ENCODE peak calls at places on chromosomes 11 and 22, in seven cellular contexts. I is HepG2, J is HCT116, B is sigmoid colon, O is stomach, L is breast epithelium, U is H1. S is an unnamed sample.

GRCh38 chr11:126104420-126104819 is 41.8 kb upstream of the CDON start:
- DNase-seq in U (peak), J (no peak), O (no peak), I (no peak), L (no peak), B (no peak), S (no peak)

GRCh38 chr11:78406568-78407196 is 10.9 kb downstream of the GAB2 start:
- DNase-seq in L (no peak), J (no peak), I (no peak), B (no peak), U (no peak), O (no peak), S (no peak)

GRCh38 chr22:49055406-49055805 is 772.3 kb downstream of the BRD1 start:
- DNase-seq in L (no peak), J (no peak), U (no peak), O (no peak), I (no peak), B (peak), S (no peak)

GRCh38 chr11:122743949-122744876 is 88.7 kb downstream of the UBASH3B start:
- DNase-seq in I (no peak), J (no peak), U (no peak), O (peak), L (no peak), B (peak), S (no peak)

GRCh38 chr11:121596195-121597145 is 143.7 kb upstream of the SORL1-AS1 start:
- DNase-seq in U (no peak), J (no peak), I (no peak), L (no peak), O (no peak), B (no peak), S (no peak)

GRCh38 chr11:131248588-131248987 is 121.8 kb upstream of the NTM start:
- DNase-seq in O (no peak), U (peak), L (no peak), I (no peak), B (no peak), J (no peak), S (no peak)

GRCh38 chr11:108032800-108033199 is 24.1 kb downstream of the CUL5 start:
- DNase-seq in L (no peak), I (no peak), U (no peak), O (no peak), J (no peak), B (no peak), S (no peak)

GRCh38 chr11:34052608-34053160 is 1.2 kb downstream of the CAPRIN1 start:
- DNase-seq in L (no peak), J (no peak), B (peak), U (peak), O (peak), I (no peak), S (no peak)

GRCh38 chr22:29302681-29303465 is 3.6 kb upstream of the GAS2L1 start:
- DNase-seq in O (peak), U (peak), I (no peak), B (no peak), L (no peak), J (no peak), S (no peak)

GRCh38 chr22:24725736-24726135 is 48.8 kb downstream of the PIWIL3 start:
- DNase-seq in U (no peak), J (no peak), B (no peak), L (no peak), I (no peak), O (no peak), S (no peak)

GRCh38 chr11:122342089-122342749 is 226.2 kb upstream of the BLID start:
- DNase-seq in I (no peak), U (no peak), L (no peak), B (no peak), J (peak), O (no peak), S (no peak)

GRCh38 chr11:101661559-101661958 is 77.8 kb upstream of the TRPC6 start:
- DNase-seq in O (no peak), B (no peak), U (no peak), J (no peak), I (no peak), L (no peak), S (no peak)

GRCh38 chr11:113859665-113860064 is 15.7 kb downstream of the USP28 start:
- DNase-seq in B (no peak), O (no peak), U (no peak), J (no peak), L (no peak), I (no peak), S (no peak)

GRCh38 chr22:35618427-35619223 is 1.5 kb upstream of the MB start:
- DNase-seq in I (no peak), U (no peak), O (no peak), B (no peak), J (no peak), L (no peak), S (no peak)

GRCh38 chr22:41239443-41240128 is 1.1 kb downstream of the CHADL start:
- DNase-seq in O (no peak), B (no peak), I (no peak), J (no peak), L (no peak), U (no peak), S (no peak)

GRCh38 chr22:39522567-39523300 is 2.4 kb downstream of the ATF4 start:
- DNase-seq in J (no peak), B (peak), L (no peak), I (no peak), U (no peak), O (peak), S (no peak)

GRCh38 chr11:45266693-45267451 is 19.3 kb downstream of the SYT13 start:
- DNase-seq in U (peak), J (no peak), B (no peak), L (no peak), I (peak), O (no peak), S (no peak)

GRCh38 chr11:94815705-94816344 is 47.7 kb downstream of the AMOTL1 start:
- DNase-seq in I (no peak), L (no peak), J (peak), B (no peak), O (no peak), U (no peak), S (no peak)

GRCh38 chr11:10490398-10491232 is 35.6 kb downstream of the AMPD3 start:
- DNase-seq in U (no peak), B (peak), J (peak), L (peak), O (peak), I (peak), S (no peak)

GRCh38 chr11:130609121-130610035 is 160.9 kb downstream of the ADAMTS15 start:
- DNase-seq in L (no peak), O (peak), J (no peak), I (no peak), U (no peak), B (peak), S (no peak)

GRCh38 chr11:24351179-24351578 is 145.7 kb upstream of the LUZP2 start:
- DNase-seq in J (no peak), O (no peak), B (no peak), I (no peak), U (no peak), L (no peak), S (no peak)

GRCh38 chr11:11179239-11179638 is 173.8 kb downstream of the CSNK2A3 start:
- DNase-seq in L (no peak), I (no peak), O (no peak), B (no peak), J (peak), U (no peak), S (no peak)

GRCh38 chr11:74849525-74850391 is 99.1 kb downstream of the XRRA1 start:
- DNase-seq in U (peak), O (no peak), L (no peak), J (no peak), I (peak), B (no peak), S (no peak)

GRCh38 chr11:5288912-5289525 is 12.7 kb downstream of the OR51B4 start:
- DNase-seq in U (no peak), I (no peak), O (no peak), B (no peak), J (no peak), L (no peak), S (no peak)

GRCh38 chr11:2708757-2709281 is 9.0 kb upstream of the KCNQ1OT1 start:
- DNase-seq in O (no peak), J (no peak), I (no peak), U (no peak), L (no peak), B (peak), S (no peak)

GRCh38 chr11:70503201-70503877 is 105.0 kb downstream of the CTTN start:
- DNase-seq in O (no peak), L (no peak), U (no peak), I (no peak), B (peak), J (no peak), S (no peak)

GRCh38 chr11:102704841-102705240 is 728 bp downstream of the MMP27 start:
- DNase-seq in O (no peak), L (no peak), J (no peak), I (no peak), B (no peak), U (no peak), S (no peak)

GRCh38 chr22:37333724-37334460 is 51.6 kb downstream of the CYTH4 start:
- DNase-seq in B (no peak), I (no peak), O (no peak), L (no peak), J (no peak), U (no peak), S (no peak)
- H3K4me3 ChIP-seq in B (no peak), I (no peak), O (no peak), L (no peak), J (no peak), U (peak), S (no peak)

DNA sequence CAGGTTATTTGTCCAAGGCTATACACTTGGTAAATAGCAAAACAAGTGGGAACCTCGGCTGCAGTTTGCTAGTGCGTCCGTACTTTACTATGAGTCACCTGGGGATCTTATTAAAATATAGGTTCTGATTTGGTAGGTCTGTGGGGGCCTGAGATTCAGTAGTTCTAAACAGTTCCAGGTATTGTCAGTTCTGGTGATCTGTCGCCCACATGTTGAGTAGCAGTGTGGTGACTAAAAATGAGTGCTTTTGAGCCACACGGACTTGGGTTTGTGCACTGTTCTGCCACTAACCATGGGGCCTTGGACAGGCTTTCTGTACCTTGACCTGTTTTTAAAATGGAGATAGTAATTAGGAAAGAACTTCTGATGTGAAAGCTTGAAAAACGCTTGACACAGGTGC is 15.7 kb downstream of the FBXO7 start:
- DNase-seq in I (no peak), U (no peak), B (no peak), L (no peak), J (no peak), O (no peak), S (no peak)
- TF ChIP-seq POLR2AphosphoS5 in I (no peak), U (no peak), B (no peak), L (no peak), J (no peak), O (no peak), S (no peak)

GRCh38 chr11:118274184-118274583 is 10.1 kb upstream of the MPZL2 start:
- DNase-seq in J (no peak), B (no peak), L (no peak), I (no peak), O (no peak), U (no peak), S (no peak)
- H3K27ac ChIP-seq in J (no peak), B (no peak), L (peak), I (no peak), O (peak), U (no peak), S (no peak)

GRCh38 chr11:118623291-118623655 is 15.9 kb downstream of the PHLDB1 start:
- DNase-seq in B (no peak), U (no peak), O (no peak), L (peak), J (no peak), I (peak), S (no peak)
- H3K4me3 ChIP-seq in B (no peak), U (no peak), O (no peak), L (no peak), J (peak), I (peak), S (no peak)

DNA sequence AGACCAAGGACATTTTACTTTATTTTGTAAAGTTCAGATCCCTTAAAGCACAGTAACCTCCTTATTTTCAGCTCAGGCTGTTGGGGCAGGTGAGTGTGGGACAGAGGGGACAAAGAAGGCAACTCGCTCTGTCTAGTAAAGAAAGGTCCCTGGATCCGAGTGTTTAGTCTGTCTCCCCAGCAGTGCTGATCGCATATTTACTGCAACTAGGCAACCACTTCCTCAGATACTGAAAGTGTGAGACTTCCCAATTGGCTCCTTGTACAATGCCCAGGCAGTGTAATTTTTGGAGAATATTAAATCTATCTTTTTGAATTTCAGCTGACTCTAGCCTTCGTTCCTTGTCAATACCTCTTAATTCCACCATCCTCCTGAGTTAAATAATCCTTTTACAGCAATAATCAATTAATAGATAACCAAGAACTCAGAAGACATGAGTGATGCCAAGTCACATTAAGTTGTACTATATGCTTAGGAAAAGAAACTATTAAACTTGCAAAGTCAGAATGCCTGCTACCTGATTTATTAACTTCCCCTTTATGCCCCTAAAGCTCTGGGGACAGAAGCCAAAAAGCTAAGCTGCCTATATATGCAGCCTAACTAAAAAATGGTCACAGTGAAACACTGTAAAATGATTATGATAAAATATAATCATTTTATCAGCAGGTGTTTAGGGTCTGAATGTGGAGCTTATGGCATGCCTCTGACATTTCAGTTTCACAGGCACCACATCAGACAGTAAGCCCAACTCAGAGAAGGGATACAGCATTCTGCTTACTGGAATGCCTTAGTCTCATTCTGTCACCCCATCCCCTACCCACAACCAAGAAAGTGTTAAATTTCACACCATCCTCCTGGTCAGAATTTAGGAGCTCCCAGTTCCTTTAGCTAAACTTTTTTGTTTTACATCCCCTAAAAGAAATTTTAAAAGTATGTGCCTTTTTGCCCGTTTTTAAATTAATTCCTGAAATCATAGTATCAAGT is 138.7 kb downstream of the TRIM44 start:
- DNase-seq in I (no peak), U (no peak), J (no peak), O (no peak), B (no peak), L (no peak), S (no peak)
- TF ChIP-seq POLR2AphosphoS5 in I (no peak), U (no peak), J (no peak), O (no peak), B (no peak), L (no peak), S (no peak)

DNA sequence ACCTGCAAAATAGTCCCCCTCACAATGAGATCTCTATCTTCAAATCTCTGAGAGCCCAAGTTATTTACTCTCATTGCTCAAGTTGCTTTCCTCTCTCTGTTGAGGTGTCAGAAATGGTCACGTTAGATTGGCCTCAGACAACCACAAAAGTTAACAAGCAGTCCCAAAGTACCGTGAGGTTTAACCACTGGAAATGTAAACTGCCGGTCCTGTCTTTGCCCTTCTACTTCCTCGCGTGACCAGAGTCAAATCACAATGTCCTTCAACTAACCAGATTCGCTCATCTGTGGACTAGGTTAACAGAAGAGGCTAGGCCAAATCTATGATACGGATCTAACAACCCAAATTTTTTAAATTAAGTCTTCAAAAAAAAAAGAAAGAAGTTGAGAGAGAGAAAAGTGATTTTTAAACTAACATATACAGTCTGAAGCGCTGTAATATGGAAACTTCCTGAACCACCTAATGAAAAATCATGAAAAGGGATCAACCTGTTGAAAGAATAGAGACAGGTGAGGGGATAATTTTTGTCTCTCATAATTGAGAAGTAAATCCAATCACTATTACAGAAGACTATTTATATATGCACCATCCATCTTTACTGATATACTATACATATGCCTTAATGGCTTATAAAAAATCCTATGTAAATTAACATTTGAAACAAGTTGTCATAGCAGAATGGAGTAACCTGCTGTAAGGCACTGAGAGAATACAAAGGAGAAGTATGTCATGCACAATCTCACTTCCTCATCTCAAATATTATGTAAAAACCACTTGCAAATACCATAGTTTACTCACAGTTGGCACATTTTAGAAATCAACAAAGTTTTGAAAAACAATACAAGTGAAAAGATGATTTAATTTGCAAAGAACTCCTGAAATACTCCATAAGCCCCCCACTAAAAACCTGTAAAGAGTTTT is 3.3 kb upstream of the JAML start:
- DNase-seq in I (no peak), L (no peak), U (no peak), B (no peak), J (no peak), O (no peak), S (no peak)
- H3K27ac ChIP-seq in I (no peak), L (no peak), U (no peak), B (no peak), J (no peak), O (peak), S (no peak)

GRCh38 chr11:637593-638507 is 781 bp downstream of the DRD4 start:
- DNase-seq in U (peak), B (no peak), J (no peak), L (no peak), O (no peak), I (no peak), S (no peak)

GRCh38 chr11:638616-639323 is 1.7 kb downstream of the DRD4 start:
- DNase-seq in O (no peak), L (no peak), I (no peak), B (no peak), U (peak), J (no peak), S (no peak)

GRCh38 chr11:635945-636510 is 1.0 kb upstream of the DRD4 start:
- DNase-seq in J (no peak), U (peak), B (no peak), L (no peak), I (no peak), O (no peak), S (no peak)

GRCh38 chr11:637333-637592 is 194 bp downstream of the DRD4 start:
- DNase-seq in L (no peak), I (no peak), U (no peak), J (no peak), B (no peak), O (no peak), S (no peak)

DNA sequence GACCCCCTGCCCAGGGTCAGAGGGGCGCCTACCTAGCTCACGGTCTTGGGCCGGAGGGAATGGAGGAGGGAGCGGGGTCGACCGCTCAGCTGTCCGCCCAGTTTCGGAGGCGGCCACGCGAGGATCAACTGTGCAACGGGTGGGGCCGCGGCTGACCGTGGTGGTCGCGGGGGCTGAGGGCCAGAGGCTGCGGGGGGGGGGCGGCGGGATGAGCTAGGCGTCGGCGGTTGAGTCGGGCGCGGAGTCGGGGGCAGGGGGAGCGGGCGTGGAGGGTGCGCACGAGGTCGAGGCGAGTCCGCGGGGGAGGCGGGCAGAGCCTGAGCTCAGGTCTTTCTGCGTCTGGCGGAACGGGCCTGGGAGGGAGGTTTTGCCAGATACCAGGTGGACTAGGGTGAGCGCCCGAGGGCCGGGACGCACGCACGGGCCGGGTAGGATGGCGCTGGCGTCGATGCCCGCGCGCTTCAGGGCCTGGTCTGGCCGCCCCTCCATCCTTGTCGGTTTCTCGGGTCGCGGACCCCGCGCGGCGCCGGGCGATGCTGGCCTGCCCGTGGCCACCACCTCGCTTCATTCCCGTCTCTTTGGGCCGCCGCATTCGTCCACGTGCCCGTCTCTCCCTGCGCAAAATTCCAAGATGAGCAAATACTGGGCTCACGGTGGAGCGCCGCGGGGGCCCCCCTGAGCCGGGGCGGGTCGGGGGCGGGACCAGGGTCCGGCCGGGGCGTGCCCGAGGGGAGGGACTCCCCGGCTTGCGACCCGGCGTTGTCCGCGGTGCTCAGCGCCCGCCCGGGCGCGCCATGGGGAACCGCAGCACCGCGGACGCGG is at the start of gene DRD4:
- DNase-seq in O (no peak), U (peak), J (no peak), L (no peak), I (no peak), B (no peak), S (no peak)
- H3K4me3 ChIP-seq in O (peak), U (peak), J (no peak), L (peak), I (no peak), B (peak), S (no peak)